ENCODE peak calls at places on chromosomes 7 and 10, in four cellular contexts. K is mesendoderm, C is H1, W is IMR-90. F is an unnamed sample.

GRCh38 chr10:83934062-83934461 is 205.2 kb upstream of the GHITM start:
- DNase-seq in W (no peak), K (no peak), C (no peak), F (no peak)

GRCh38 chr10:2246747-2247146 is 509.4 kb upstream of the ADARB2 start:
- DNase-seq in K (no peak), W (no peak), C (no peak), F (no peak)

GRCh38 chr7:55469271-55469681 is 103.0 kb downstream of the VOPP1 start:
- DNase-seq in C (no peak), W (no peak), K (no peak), F (no peak)

GRCh38 chr7:11931306-11931705 is 99.3 kb upstream of the THSD7A start:
- DNase-seq in C (no peak), W (no peak), K (no peak), F (no peak)

GRCh38 chr7:70595741-70596574 is 536.0 kb upstream of the GALNT17 start:
- DNase-seq in W (no peak), K (peak; percentile 51), C (peak; percentile 81), F (peak; percentile 62)

GRCh38 chr10:34650156-34650555 is 164.9 kb downstream of the PARD3 start:
- DNase-seq in C (no peak), K (no peak), W (no peak), F (no peak)

GRCh38 chr7:117869374-117869773 is 3.9 kb downstream of the CTTNBP2 start:
- DNase-seq in W (no peak), C (no peak), K (no peak), F (no peak)

GRCh38 chr7:147658392-147658791 is 932.2 kb upstream of the C7orf33 start:
- DNase-seq in K (no peak), C (no peak), W (no peak), F (no peak)

GRCh38 chr10:42864575-42864974 is 82.0 kb downstream of the BMS1 start:
- DNase-seq in C (no peak), W (peak; percentile 9), K (peak; percentile 56), F (peak; percentile 62)

GRCh38 chr7:101784275-101785127 is 32.9 kb upstream of the CUX1 start:
- DNase-seq in W (no peak), K (no peak), C (no peak), F (no peak)

GRCh38 chr10:6461961-6462360 is 118.1 kb downstream of the PRKCQ start:
- DNase-seq in W (no peak), C (no peak), K (peak; percentile 13), F (no peak)

GRCh38 chr10:30574423-30574796 is 55.1 kb downstream of the LYZL2 start:
- DNase-seq in C (no peak), W (no peak), K (no peak), F (no peak)

GRCh38 chr10:3858051-3858845 is 73.2 kb upstream of the KLF6 start:
- DNase-seq in C (no peak), W (no peak), K (no peak), F (no peak)

GRCh38 chr7:75967055-75967454 is 27.3 kb downstream of the TMEM120A start:
- DNase-seq in W (no peak), K (no peak), C (no peak), F (no peak)

GRCh38 chr7:110889363-110889762 is 201.6 kb upstream of the LRRN3 start:
- DNase-seq in C (no peak), W (no peak), K (peak; percentile 50), F (no peak)

GRCh38 chr10:84348860-84349259 is 20.5 kb downstream of the CCSER2 start:
- DNase-seq in C (no peak), K (no peak), W (peak; percentile 88), F (no peak)

GRCh38 chr7:11648104-11648503 is 183.9 kb downstream of the THSD7A start:
- DNase-seq in C (no peak), K (no peak), W (no peak), F (no peak)

GRCh38 chr7:67463983-67464382 is 467.4 kb downstream of the TYW1 start:
- DNase-seq in K (no peak), W (no peak), C (no peak), F (no peak)

GRCh38 chr7:134593530-134594392 is 44.9 kb downstream of the AKR1B15 start:
- DNase-seq in C (no peak), W (peak; percentile 95), K (peak; percentile 40), F (no peak)

GRCh38 chr7:4715385-4715770 is 33.3 kb downstream of the FOXK1 start:
- DNase-seq in K (no peak), W (peak; percentile 88), C (no peak), F (no peak)

GRCh38 chr7:1087952-1088920 is at the start of gene GPER1:
- DNase-seq in W (peak; percentile 24), K (peak; percentile 63), C (peak; percentile 67), F (peak; percentile 60)

GRCh38 chr10:124917168-124917938 is 24.6 kb upstream of the ZRANB1 start:
- DNase-seq in W (peak; percentile 33), C (peak; percentile 50), K (peak; percentile 70), F (peak; percentile 43)

GRCh38 chr10:1360581-1361164 is 304.5 kb downstream of the WDR37 start:
- DNase-seq in C (no peak), K (peak; percentile 90), W (no peak), F (peak; percentile 71)

GRCh38 chr7:40570218-40570617 is 435.4 kb downstream of the SUGCT start:
- DNase-seq in W (peak; percentile 21), K (peak; percentile 82), C (no peak), F (peak; percentile 38)

GRCh38 chr10:132489704-132490534 is 47.7 kb upstream of the INPP5A start:
- DNase-seq in K (no peak), C (no peak), W (no peak), F (peak; percentile 18)

GRCh38 chr10:82811621-82812020 is 936.6 kb downstream of the NRG3 start:
- DNase-seq in K (peak; percentile 60), W (no peak), C (peak; percentile 82), F (peak; percentile 56)

GRCh38 chr10:126686732-126687693 is 16.5 kb upstream of the C10orf90 start:
- DNase-seq in C (no peak), W (no peak), K (peak; percentile 18), F (peak; percentile 44)

GRCh38 chr7:151745090-151745638 is 131.8 kb downstream of the PRKAG2 start:
- DNase-seq in W (peak; percentile 89), K (no peak), C (no peak), F (no peak)

GRCh38 chr7:143492043-143492471 is 14.4 kb downstream of the TAS2R41 start:
- DNase-seq in K (peak; percentile 91), C (no peak), W (peak; percentile 90), F (no peak)

GRCh38 chr7:106076537-106076936 is 35.6 kb downstream of the SYPL1 start:
- DNase-seq in W (no peak), C (no peak), K (no peak), F (no peak)

GRCh38 chr7:106073701-106074100 is 38.4 kb downstream of the SYPL1 start:
- DNase-seq in K (no peak), C (no peak), W (no peak), F (no peak)

GRCh38 chr7:106074257-106074656 is 37.9 kb downstream of the SYPL1 start:
- DNase-seq in K (no peak), C (no peak), W (no peak), F (no peak)

GRCh38 chr7:106072715-106073091 is 39.4 kb downstream of the SYPL1 start:
- DNase-seq in W (no peak), C (no peak), K (no peak), F (no peak)

DNA sequence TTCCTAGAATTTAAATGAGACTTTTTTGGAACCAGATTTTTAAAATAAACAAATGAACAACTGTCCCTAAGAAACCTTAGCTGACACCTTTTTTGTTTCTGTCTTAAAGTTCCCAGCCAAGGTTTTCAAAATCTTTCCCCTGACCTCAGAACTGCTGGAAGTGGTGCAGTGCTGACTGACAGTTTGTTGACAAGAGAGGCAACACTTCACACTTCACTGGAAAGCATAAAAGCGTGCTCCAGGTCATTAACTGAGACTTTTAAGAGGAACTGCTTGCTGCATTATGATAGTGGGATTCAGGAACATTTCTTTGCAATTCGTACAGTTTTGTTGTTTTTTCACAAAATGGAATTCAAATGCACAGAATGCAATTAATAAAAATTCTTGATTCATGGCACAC is 36.2 kb downstream of the SYPL1 start:
- DNase-seq in K (no peak), C (no peak), W (no peak), F (no peak)
- H4K5ac ChIP-seq in K (no peak overlapping the region), C (no peak overlapping the region), W (no peak overlapping the region), F (no peak overlapping the region)

GRCh38 chr7:133367561-133367960 is 114.7 kb downstream of the EXOC4 start:
- DNase-seq in W (no peak), K (no peak), C (no peak), F (no peak)

GRCh38 chr7:133369130-133369529 is 116.3 kb downstream of the EXOC4 start:
- DNase-seq in K (no peak), W (peak; percentile 47), C (no peak), F (no peak)

GRCh38 chr7:133365892-133366291 is 113.0 kb downstream of the EXOC4 start:
- DNase-seq in K (no peak), C (no peak), W (peak; percentile 62), F (no peak)

GRCh38 chr7:133361806-133362205 is 108.9 kb downstream of the EXOC4 start:
- DNase-seq in W (no peak), K (no peak), C (no peak), F (no peak)

DNA sequence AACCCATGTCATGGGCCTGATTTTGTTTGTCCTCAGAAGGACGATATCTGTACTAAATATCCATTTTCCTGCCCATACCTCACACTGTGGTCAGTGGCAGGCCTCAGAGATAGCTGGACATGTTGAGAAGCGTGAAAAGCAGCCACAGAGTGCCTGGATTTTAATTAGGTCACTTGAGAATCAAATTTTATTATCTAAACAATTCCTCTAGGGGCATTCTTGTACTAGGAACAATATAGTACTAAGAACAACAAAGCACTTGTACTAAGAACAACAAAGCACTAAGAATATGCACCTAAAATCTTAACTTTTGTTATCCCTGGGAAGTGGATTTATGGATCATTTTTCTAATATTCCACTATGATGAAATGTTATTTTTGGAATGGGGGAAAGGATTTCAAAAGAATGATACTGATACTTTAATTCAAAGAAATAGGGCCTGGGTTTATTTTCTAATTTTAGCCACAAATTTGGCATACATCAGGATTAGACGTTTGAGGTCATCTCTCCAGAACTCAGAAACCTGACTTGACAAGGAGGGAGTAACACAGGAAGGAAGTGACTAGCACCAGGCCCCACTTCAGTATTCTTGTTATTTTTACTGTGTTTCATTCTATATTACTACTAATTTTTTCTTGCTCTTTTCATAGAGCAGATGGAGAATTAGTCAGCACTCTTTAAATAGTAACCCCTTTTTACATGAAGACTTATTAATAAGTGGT is 112.2 kb downstream of the EXOC4 start:
- DNase-seq in W (peak; percentile 80), C (no peak), K (no peak), F (no peak)
- H4K5ac ChIP-seq in W (peak overlapping the region; percentile 25), C (no peak overlapping the region), K (no peak overlapping the region), F (no peak overlapping the region)

DNA sequence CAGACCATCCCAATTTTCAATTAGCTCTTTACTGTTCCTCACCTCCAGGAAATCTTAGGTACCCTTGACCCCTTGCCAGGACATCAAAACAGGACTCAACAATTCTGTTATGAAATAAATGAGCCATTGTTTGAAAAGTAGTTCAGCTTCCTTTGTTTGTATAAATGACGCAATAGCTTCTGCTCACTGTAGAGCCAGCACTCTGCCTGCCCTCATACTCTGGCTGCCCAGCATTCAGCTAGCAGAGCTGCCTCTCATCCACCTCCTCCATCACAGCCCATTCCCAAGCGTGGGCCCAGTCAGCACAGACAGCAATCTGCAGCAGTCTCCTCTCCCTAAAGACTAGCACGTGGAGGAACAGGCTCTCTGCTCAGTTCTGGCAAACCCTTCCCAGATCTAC is 478.6 kb downstream of the GRID1 start:
- DNase-seq in W (no peak), C (no peak), K (no peak), F (no peak)
- H4K5ac ChIP-seq in W (no peak overlapping the region), C (no peak overlapping the region), K (no peak overlapping the region), F (no peak overlapping the region)

GRCh38 chr10:60937784-60938654 is 6.0 kb downstream of the RHOBTB1 start:
- DNase-seq in C (no peak), W (peak; percentile 76), K (peak; percentile 19), F (no peak)
- H4K5ac ChIP-seq in C (no peak overlapping the region), W (no peak overlapping the region), K (no peak overlapping the region), F (no peak overlapping the region)

F was measured in H9.